ENCODE peak calls at places on chromosomes 1 and 21, in five cellular contexts. K is NAMALWA; U is astrocyte of the spinal cord; A is effector memory CD4-positive, alpha-beta T cell; L is progenitor cell of endocrine pancreas. J is an unnamed sample.

GRCh38 chr1:18384477-18384876 is 96.3 kb upstream of the KLHDC7A start:
- DNase-seq in L (no peak), K (no peak), U (no peak), A (no peak), J (no peak)

GRCh38 chr1:170265234-170265633 is 119.5 kb downstream of the NTMT2 start:
- DNase-seq in K (no peak), L (no peak), A (no peak), U (no peak), J (no peak)

GRCh38 chr1:150966011-150966410 is 8.6 kb downstream of the CERS2 start:
- DNase-seq in K (no peak), A (no peak), L (no peak), U (no peak), J (no peak)

GRCh38 chr1:92909321-92909720 is 51.9 kb downstream of the DIPK1A start:
- DNase-seq in A (no peak), U (peak), K (no peak), L (no peak), J (peak)

GRCh38 chr21:39385299-39386145 is 36.6 kb upstream of the HMGN1 start:
- DNase-seq in A (no peak), L (no peak), U (peak), K (no peak), J (peak)

GRCh38 chr1:119647734-119648619 is at the start of gene ZNF697:
- DNase-seq in L (peak), K (no peak), A (no peak), U (peak), J (peak)

GRCh38 chr1:218259800-218260199 is 25.3 kb upstream of the RRP15 start:
- DNase-seq in A (no peak), U (no peak), L (no peak), K (peak), J (no peak)

GRCh38 chr1:53328009-53328489 is at the start of gene LRP8:
- DNase-seq in L (peak), U (peak), A (peak), K (peak), J (peak)

GRCh38 chr1:1081311-1082238 is 7.5 kb upstream of the RNF223 start:
- DNase-seq in U (no peak), K (no peak), A (no peak), L (no peak), J (no peak)

GRCh38 chr1:52426391-52426790 is 22.0 kb downstream of the PRPF38A start:
- DNase-seq in L (no peak), U (peak), A (no peak), K (no peak), J (no peak)

GRCh38 chr1:197341626-197342025 is 73.6 kb downstream of the CRB1 start:
- DNase-seq in K (no peak), U (no peak), A (no peak), L (no peak), J (no peak)

GRCh38 chr1:206117151-206117948 is at the start of gene AVPR1B:
- DNase-seq in A (no peak), K (no peak), U (peak), L (peak), J (no peak)

GRCh38 chr1:39395357-39395831 is 96.0 kb upstream of the BMP8A start:
- DNase-seq in U (peak), K (no peak), A (no peak), L (no peak), J (peak)

GRCh38 chr1:230231739-230232075 is 164.7 kb downstream of the GALNT2 start:
- DNase-seq in U (peak), A (no peak), K (no peak), L (no peak), J (no peak)

GRCh38 chr1:2633401-2633935 is 652 bp upstream of the MMEL1 start:
- DNase-seq in K (no peak), A (no peak), U (no peak), L (no peak), J (no peak)

GRCh38 chr1:197680311-197680710 is 95.0 kb downstream of the DENND1B start:
- DNase-seq in U (no peak), L (no peak), A (no peak), K (no peak), J (no peak)

GRCh38 chr1:30325999-30326398 is 397.4 kb downstream of the MATN1 start:
- DNase-seq in U (no peak), L (peak), A (no peak), K (no peak), J (no peak)

GRCh38 chr21:21968810-21969588 is 970.8 kb downstream of the NCAM2 start:
- DNase-seq in A (no peak), K (no peak), U (peak), L (no peak), J (no peak)

GRCh38 chr1:1328254-1328653 is 2.8 kb upstream of the TAS1R3 start:
- DNase-seq in A (no peak), L (no peak), K (no peak), U (no peak), J (no peak)

GRCh38 chr1:33228935-33229487 is 27.3 kb upstream of the ZNF362 start:
- DNase-seq in K (no peak), L (no peak), U (peak), A (no peak), J (no peak)

GRCh38 chr1:204813522-204813921 is 57.1 kb upstream of the NFASC start:
- DNase-seq in U (no peak), A (no peak), L (no peak), K (no peak), J (no peak)

GRCh38 chr1:234400773-234401172 is 27.5 kb downstream of the COA6 start:
- DNase-seq in U (peak), L (no peak), A (no peak), K (peak), J (no peak)

GRCh38 chr21:18424250-18424649 is 20.7 kb upstream of the TMPRSS15 start:
- DNase-seq in U (no peak), K (no peak), L (no peak), A (no peak), J (no peak)

GRCh38 chr1:112464501-112464900 is 44.3 kb upstream of the WNT2B start:
- DNase-seq in A (no peak), K (no peak), L (no peak), U (no peak), J (no peak)

GRCh38 chr1:55931272-55931940 is 648.0 kb downstream of the PLPP3 start:
- DNase-seq in L (no peak), K (no peak), A (no peak), U (peak), J (no peak)

GRCh38 chr1:59814901-59815825 is at the start of gene HOOK1:
- DNase-seq in K (no peak), A (no peak), U (no peak), L (no peak), J (peak)

GRCh38 chr1:206912445-206913095 is 9.2 kb downstream of the FCMR start:
- DNase-seq in L (peak), U (peak), K (peak), A (peak), J (peak)

GRCh38 chr1:204196068-204196795 is at the start of gene KISS1:
- DNase-seq in K (no peak), U (no peak), L (no peak), A (no peak), J (no peak)

GRCh38 chr1:9044241-9044640 is 18.0 kb upstream of the SLC2A7 start:
- DNase-seq in U (no peak), A (no peak), K (no peak), L (no peak), J (peak)

GRCh38 chr1:212238552-212238951 is 46.7 kb upstream of the PPP2R5A start:
- DNase-seq in K (no peak), U (no peak), L (no peak), A (no peak), J (no peak)

GRCh38 chr1:25140073-25140797 is 92.1 kb downstream of the SYF2 start:
- DNase-seq in A (no peak), K (peak), L (no peak), U (peak), J (no peak)

GRCh38 chr1:152347116-152347728 is 12.6 kb downstream of the FLG2 start:
- DNase-seq in K (peak), A (no peak), L (no peak), U (peak), J (peak)

GRCh38 chr21:31408306-31409088 is 64.4 kb upstream of the TIAM1 start:
- DNase-seq in U (no peak), K (no peak), L (no peak), A (no peak), J (no peak)

GRCh38 chr1:4581807-4582206 is 72.6 kb upstream of the AJAP1 start:
- DNase-seq in K (no peak), L (no peak), A (no peak), U (no peak), J (no peak)

GRCh38 chr1:154329551-154330131 is 4.3 kb downstream of the ATP8B2 start:
- DNase-seq in K (no peak), A (no peak), L (no peak), U (no peak), J (no peak)

GRCh38 chr1:50278352-50278878 is 144.8 kb downstream of the DMRTA2 start:
- DNase-seq in U (no peak), K (no peak), A (no peak), L (no peak), J (no peak)

GRCh38 chr1:213051881-213052202 is 801 bp downstream of the RPS6KC1 start:
- DNase-seq in K (no peak), L (no peak), A (no peak), U (no peak), J (no peak)